ENCODE peak calls at places on chromosomes 4 and X, in four cellular contexts. S is HCT116, V is K562, O is HepG2. X is an unnamed sample.

GRCh38 chrX:45852884-45853283 is 652.2 kb upstream of the DIPK2B start:
- DNase-seq in S (no peak), V (no peak), O (no peak), X (no peak)

GRCh38 chrX:136761410-136761809 is 19.3 kb downstream of the ARHGEF6 start:
- DNase-seq in S (no peak), V (no peak), O (no peak), X (no peak)

GRCh38 chr4:158302076-158302866 is 92.0 kb downstream of the TMEM144 start:
- DNase-seq in S (no peak), V (no peak), O (no peak), X (no peak)

GRCh38 chrX:118974088-118974907 is at the start of gene LONRF3:
- DNase-seq in S (no peak), V (peak; percentile 37), O (peak; percentile 58), X (peak; percentile 36)

GRCh38 chrX:63503541-63503940 is 152.4 kb upstream of the SPIN4 start:
- DNase-seq in S (no peak), V (no peak), O (no peak), X (no peak)

GRCh38 chrX:141815904-141816303 is 22.2 kb upstream of the MAGEC3 start:
- DNase-seq in S (no peak), V (no peak), O (no peak), X (no peak)

GRCh38 chrX:132480581-132481203 is 8.1 kb downstream of the MBNL3 start:
- DNase-seq in S (no peak), V (no peak), O (peak; percentile 82), X (no peak)

GRCh38 chrX:143994206-143994605 is 110.3 kb downstream of the UBE2NL start:
- DNase-seq in S (no peak), V (no peak), O (no peak), X (no peak)

GRCh38 chr4:100269446-100269845 is 79.2 kb upstream of the DDIT4L start:
- DNase-seq in S (no peak), V (no peak), O (no peak), X (no peak)

GRCh38 chr4:62548108-62548524 is 1348.0 kb downstream of the ADGRL3 start:
- DNase-seq in S (no peak), V (no peak), O (peak; percentile 2), X (no peak)

DNA sequence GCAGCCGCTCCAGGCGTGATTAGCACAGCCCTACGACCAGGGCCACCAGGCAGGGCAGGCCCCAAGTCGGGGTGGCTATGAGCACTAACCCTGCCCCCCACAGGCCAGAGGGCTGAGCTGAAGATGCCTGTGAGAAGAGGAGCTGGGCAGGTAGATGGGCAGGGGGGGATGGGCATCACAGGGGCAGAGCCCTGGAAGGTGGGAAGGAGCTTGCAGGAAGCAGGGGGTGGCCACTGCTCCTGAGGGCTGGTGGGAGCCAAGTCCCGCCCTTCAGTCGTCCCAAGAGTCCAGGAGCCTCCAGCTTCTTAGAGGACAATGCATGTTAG is 7.3 kb upstream of the MXD4 start:
- DNase-seq in S (no peak), V (no peak), O (no peak), X (no peak)
- H3K27ac ChIP-seq in S (no peak overlapping the region), V (no peak overlapping the region), O (no peak overlapping the region), X (no peak overlapping the region)

DNA sequence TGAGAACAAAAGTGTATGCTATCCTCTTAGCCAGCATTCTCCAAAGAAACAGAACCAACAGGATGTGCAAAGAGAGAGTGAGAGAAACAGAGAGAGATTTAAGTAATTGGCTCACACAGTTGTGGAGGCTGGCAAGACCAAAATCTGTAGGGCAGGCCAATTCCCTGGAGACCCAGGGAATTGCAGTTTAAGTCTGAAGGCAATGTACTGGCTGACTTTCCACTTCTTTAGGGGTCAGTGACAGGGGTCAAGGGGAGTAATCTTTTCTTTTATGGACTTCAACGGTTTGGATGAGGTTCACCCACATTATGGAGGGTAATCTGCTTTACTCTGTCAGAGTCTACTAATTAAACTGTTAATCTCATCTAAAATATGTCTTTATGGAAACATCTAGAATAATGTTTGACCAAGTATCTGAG is 59.3 kb upstream of the SLC39A8 start:
- DNase-seq in S (no peak), V (no peak), O (no peak), X (no peak)
- TF ChIP-seq TCF7L2 in S (no peak), V (no peak), O (no peak), X (no peak)

DNA sequence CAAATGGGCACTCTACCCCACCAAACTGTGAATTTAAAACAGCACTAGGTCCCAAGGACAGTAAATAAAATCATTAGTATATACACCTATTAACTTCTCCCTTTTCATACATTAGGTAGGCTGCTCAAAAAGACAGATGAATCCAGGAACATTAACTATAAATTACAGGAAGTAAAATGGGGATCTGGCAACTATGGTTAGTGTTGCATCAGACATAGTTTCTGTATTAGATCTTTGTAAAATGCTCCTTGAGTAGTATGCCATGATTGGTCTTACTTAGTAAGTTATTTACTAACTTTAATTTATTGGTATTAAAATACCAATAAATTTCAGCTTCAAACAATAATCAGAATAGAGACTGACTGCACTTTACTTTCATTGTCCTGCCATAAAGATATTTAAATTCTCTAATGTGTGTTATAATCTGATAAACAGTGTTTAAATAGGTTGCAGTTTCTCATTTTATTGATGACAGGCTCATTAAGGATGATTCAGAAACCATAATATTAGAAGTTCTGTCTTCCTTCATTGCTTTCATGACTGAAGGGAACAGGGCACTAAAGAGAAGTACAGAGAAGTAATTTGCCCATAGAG is 31.1 kb upstream of the WDR19 start:
- DNase-seq in S (no peak), V (no peak), O (no peak), X (no peak)
- H3K27ac ChIP-seq in S (no peak overlapping the region), V (no peak overlapping the region), O (no peak overlapping the region), X (no peak overlapping the region)

DNA sequence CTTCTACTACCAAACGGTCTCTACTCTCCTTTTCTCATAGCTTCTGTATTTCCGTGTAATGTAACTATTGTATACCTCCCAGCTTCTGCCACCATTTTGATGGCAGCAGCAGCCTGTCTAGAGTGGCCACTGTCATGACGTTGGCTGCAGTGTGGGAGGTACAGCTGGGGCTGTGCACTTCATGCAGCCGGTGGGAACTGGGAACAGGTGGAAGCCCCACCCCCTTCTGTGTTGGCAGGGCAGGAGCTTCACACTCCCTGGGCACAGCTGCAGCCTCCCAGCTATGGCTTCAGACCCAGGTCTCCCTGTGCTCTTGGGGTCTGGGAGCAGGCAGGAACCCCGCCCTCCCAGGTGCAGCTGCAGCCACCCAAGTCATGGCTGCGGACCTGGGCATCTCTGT is 49.8 kb upstream of the SEC24B start:
- DNase-seq in S (no peak), V (no peak), O (no peak), X (no peak)
- TF ChIP-seq TCF7L2 in S (no peak), V (no peak), O (no peak), X (no peak)

DNA sequence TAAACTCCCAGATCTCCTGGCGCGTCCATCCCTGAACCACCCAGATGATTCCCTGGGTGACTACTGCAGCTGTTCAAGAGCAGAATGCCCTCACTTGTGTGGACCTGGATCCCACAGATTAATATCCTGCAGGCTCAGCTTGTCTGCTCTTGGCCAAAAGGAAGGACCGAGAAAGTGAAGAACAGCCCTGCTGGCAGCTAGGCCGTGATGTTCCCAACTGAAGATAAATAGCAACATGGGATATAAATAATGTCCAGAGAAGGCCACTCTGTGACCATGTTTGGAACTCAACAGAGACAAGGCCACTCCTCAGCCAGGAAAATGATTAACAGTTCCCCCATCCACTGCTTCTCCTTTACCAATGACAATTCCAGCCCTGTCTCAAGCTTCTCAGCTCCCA is 21.5 kb downstream of the SUPT20HL2 start:
- DNase-seq in S (no peak), V (no peak), O (no peak), X (no peak)
- H3K27ac ChIP-seq in S (no peak overlapping the region), V (no peak overlapping the region), O (no peak overlapping the region), X (no peak overlapping the region)

GRCh38 chr4:122167369-122167768 is 15.2 kb downstream of the BLTP1 start:
- DNase-seq in S (no peak), V (no peak), O (no peak), X (no peak)
- TF ChIP-seq TCF7L2 in S (no peak), V (no peak), O (no peak), X (no peak)

DNA sequence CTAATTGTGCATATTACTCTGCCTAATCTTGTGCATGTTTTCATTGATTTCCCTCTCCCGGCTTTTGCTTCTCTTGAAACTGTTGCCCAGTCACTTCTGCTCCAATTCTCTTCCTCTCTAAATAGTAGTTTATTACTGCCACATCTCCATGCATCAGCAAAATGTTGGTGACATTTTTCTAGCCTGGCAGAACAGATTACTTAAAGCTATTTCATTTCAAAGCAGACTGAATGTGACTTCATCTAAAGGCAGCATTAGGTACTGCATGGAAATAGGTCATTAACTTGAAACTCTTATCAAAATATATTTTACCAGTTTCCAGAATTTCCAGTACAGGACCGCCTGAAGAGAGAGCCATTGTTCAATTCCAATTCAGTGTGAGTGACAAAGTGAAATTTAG is 52.4 kb downstream of the HPGDS start:
- DNase-seq in S (no peak), V (no peak), O (no peak), X (no peak)
- H3K27ac ChIP-seq in S (no peak overlapping the region), V (no peak overlapping the region), O (no peak overlapping the region), X (no peak overlapping the region)

GRCh38 chr4:67885727-67886126 is 1.9 kb upstream of the TMPRSS11D start:
- DNase-seq in S (peak; percentile 35), V (no peak), O (no peak), X (peak; percentile 75)
- TF ChIP-seq TCF7L2 in S (no peak), V (no peak), O (no peak), X (no peak)

DNA sequence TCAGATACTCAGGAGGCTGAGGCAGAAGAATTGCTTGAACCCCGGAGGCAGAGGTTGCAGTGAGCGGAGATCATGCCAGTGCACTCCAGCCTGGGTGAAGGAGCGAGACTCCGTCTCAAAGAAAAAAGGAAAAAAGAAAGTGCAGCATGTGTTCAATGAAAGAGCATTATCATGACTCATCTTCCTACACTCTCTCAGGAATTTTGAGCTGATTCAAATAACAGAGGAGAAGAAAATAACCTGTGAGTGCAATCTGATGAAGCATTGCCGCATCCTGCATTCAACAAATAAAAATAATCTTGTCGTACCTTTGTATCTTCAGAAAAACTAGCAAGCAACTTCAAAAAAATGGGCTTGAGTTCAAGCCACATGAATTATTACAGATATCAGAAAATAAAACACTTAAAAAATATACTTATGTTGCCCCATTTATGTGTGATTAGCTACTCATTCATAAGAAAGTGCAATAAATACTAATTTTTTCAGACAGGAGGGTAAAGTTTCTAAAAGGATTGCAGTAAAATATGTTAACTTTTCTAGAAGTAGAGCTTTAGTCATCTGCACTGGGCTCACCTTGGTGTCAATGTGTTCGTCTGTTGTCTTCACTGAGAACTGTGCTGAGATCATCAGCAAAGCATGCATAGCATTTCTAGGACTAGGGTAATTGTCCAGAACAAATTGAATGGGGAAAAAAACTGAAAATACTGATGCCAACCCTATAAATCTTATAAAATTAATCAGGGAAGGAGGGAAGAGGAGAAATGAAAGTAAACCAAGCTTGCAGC is 90.4 kb upstream of the VCX3B start:
- DNase-seq in S (no peak), V (no peak), O (no peak), X (no peak)
- H3K27ac ChIP-seq in S (no peak overlapping the region), V (no peak overlapping the region), O (no peak overlapping the region), X (no peak overlapping the region)

X was measured in Panc1.